ENCODE peak calls at places on chromosome 17, in five cellular contexts. J, Y, H, E and L are unnamed samples. For H3K27me3, the result is how much of the 10 kb centered on the place peaks cover.

GRCh38 chr17:77345260-77345910 is 204.6 kb downstream of the SEC14L1 start:
- DNase-seq in J (no peak), Y (no peak), H (peak), E (no peak), L (no peak)

GRCh38 chr17:81392909-81393654 is 2.2 kb upstream of the BAHCC1 start:
- DNase-seq in J (peak), Y (no peak), H (no peak), E (no peak), L (no peak)

GRCh38 chr17:2059837-2060658 is 5.1 kb downstream of the HIC1 start:
- DNase-seq in J (no peak), Y (no peak), H (no peak), E (no peak), L (no peak)

GRCh38 chr17:35877345-35878029 is 2.7 kb downstream of the CCL5 start:
- DNase-seq in J (no peak), Y (no peak), H (no peak), E (no peak), L (no peak)

GRCh38 chr17:50660042-50660886 is 25.6 kb downstream of the ABCC3 start:
- DNase-seq in J (no peak), Y (no peak), H (peak), E (no peak), L (peak)

GRCh38 chr17:42146911-42147607 is 7.7 kb downstream of the RAB5C start:
- DNase-seq in J (no peak), Y (no peak), H (no peak), E (no peak), L (no peak)

GRCh38 chr17:81720267-81721071 is 8.4 kb downstream of the SLC25A10 start:
- DNase-seq in J (peak), Y (no peak), H (no peak), E (no peak), L (no peak)

GRCh38 chr17:19250421-19251141 is 13.4 kb downstream of the EPN2 start:
- DNase-seq in J (no peak), Y (no peak), H (no peak), E (peak), L (no peak)

GRCh38 chr17:19648475-19649406 is at the start of gene ALDH3A2:
- DNase-seq in J (peak), Y (peak), H (peak), E (peak), L (peak)

GRCh38 chr17:43418441-43419374 is 19.9 kb downstream of the ARL4D start:
- DNase-seq in J (no peak), Y (no peak), H (no peak), E (peak), L (peak)

GRCh38 chr17:66678061-66678460 is 156.9 kb upstream of the CACNG5 start:
- DNase-seq in J (no peak), Y (no peak), H (no peak), E (no peak), L (no peak)

GRCh38 chr17:41697122-41697962 is 8.7 kb downstream of the EIF1 start:
- DNase-seq in J (no peak), Y (peak), H (peak), E (no peak), L (no peak)

GRCh38 chr17:82930924-82931695 is 91.3 kb upstream of the ZNF750 start:
- DNase-seq in J (peak), Y (no peak), H (peak), E (no peak), L (no peak)

GRCh38 chr17:16534236-16534635 is 34.8 kb downstream of the ZNF287 start:
- DNase-seq in J (no peak), Y (no peak), H (no peak), E (no peak), L (peak)

GRCh38 chr17:62674841-62675240 is 47.4 kb downstream of the MRC2 start:
- DNase-seq in J (no peak), Y (no peak), H (no peak), E (no peak), L (no peak)

GRCh38 chr17:70241071-70241470 is 71.7 kb downstream of the KCNJ2 start:
- DNase-seq in J (no peak), Y (no peak), H (no peak), E (no peak), L (no peak)

GRCh38 chr17:34633351-34633750 is 54.0 kb downstream of the TMEM132E start:
- DNase-seq in J (no peak), Y (peak), H (no peak), E (no peak), L (no peak)

GRCh38 chr17:34146440-34147043 is 108.5 kb upstream of the CCL2 start:
- DNase-seq in J (peak), Y (peak), H (peak), E (no peak), L (no peak)

GRCh38 chr17:19796457-19796856 is 48.4 kb upstream of the ALDH3A1 start:
- DNase-seq in J (no peak), Y (no peak), H (no peak), E (no peak), L (no peak)

GRCh38 chr17:1289695-1290094 is 10.2 kb downstream of the TRARG1 start:
- DNase-seq in J (no peak), Y (no peak), H (no peak), E (no peak), L (no peak)

GRCh38 chr17:80029235-80029974 is 6.3 kb downstream of the TBC1D16 start:
- DNase-seq in J (peak), Y (no peak), H (peak), E (no peak), L (no peak)
- TF ChIP-seq CTCF in J (no peak), Y (no peak), H (no peak), E (no peak), L (no peak)

DNA sequence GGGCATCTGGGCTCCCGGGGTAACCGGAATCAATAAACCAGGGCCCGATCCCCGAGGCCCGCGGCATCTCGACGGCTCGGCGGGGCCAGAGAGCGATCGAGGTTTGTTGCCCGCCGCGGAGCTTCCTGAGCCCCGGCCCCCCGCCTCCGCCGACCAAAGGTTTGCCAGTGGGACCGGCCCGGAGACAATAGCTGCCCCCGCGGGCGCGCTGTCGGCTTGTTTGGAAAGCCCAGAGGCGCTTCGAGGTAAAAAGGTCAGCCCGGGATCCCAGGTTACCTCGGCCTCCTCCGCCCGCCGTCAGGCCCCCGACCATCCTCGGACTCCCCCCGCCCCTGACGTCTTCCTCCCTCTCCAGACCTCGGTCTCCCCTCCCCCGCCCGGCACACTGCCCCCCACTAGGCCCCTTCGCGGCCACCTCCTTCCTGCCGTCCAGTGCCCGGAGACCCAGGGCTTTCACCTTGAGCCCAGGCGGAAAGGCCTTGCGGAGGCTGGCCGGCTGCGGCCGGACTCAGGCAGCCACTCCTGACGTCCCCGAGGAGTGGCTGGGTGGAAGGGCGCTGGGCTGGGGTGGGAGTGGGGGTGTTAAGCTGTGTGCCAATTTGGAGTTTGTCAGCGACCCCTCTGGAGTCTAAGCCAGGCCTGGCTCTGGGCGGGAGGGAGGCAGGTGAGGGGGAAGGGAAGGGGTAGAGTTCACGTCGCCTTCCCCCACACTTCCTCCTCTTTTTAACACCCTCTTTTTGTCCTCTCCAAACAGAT is 3.6 kb downstream of the HOXB1 start:
- DNase-seq in J (no peak), Y (no peak), H (no peak), E (no peak), L (peak)
- H3K27ac ChIP-seq in J (no peak), Y (no peak), H (no peak), E (no peak), L (peak)

GRCh38 chr17:8707591-8708453 is 36.8 kb downstream of the CCDC42 start:
- DNase-seq in J (no peak), Y (no peak), H (no peak), E (no peak), L (peak)

GRCh38 chr17:8705427-8705826 is 39.2 kb downstream of the CCDC42 start:
- DNase-seq in J (no peak), Y (no peak), H (no peak), E (no peak), L (no peak)

GRCh38 chr17:8707232-8707590 is 37.4 kb downstream of the CCDC42 start:
- DNase-seq in J (no peak), Y (no peak), H (no peak), E (no peak), L (no peak)

GRCh38 chr17:8709006-8709405 is 35.6 kb downstream of the CCDC42 start:
- DNase-seq in J (no peak), Y (no peak), H (no peak), E (no peak), L (no peak)

GRCh38 chr17:8706431-8706830 is 38.2 kb downstream of the CCDC42 start:
- DNase-seq in J (no peak), Y (no peak), H (no peak), E (no peak), L (no peak)
- H3K27me3 ChIP-seq in J (under half), Y (under half), H (under half), E (under half), L (under half)

DNA sequence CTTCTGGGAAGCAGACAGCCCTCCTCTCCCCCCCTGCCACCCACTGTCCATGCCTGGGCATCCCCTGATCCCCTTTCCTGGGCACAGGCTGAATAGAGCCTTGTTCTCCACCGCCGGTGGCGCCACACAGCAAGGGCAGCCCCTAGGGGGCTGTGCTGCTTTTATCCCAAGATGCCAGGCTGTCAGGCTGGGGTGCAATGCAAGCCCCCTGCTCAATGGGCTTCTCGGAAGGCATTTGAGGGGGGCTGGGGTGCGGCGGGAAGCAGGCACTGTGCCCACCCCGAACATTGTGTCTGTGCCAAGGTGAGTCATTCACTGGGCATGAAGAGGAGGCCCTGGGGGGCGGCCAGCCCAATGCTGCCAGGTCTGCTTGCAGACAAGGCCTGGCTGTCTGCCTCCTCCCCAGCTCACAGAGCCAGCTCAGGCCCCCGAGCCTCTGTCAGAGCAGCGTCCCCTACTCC is 1.5 kb upstream of the GFAP start:
- DNase-seq in J (no peak), Y (no peak), H (no peak), E (peak), L (peak)
- TF ChIP-seq CTCF in J (no peak), Y (no peak), H (no peak), E (no peak), L (no peak)